ENCODE peak calls at places on chromosomes 7 and 10, in ten cellular contexts. R, S, M, C, X, L, H, Q, A and F are unnamed samples.

GRCh38 chr10:82551501-82551900 is 676.5 kb downstream of the NRG3 start:
- DNase-seq in R (no peak), S (no peak), M (no peak), C (no peak), X (no peak), L (no peak), H (no peak), Q (no peak), A (no peak), F (no peak)

GRCh38 chr7:107387573-107388219 is 82.2 kb upstream of the GPR22 start:
- DNase-seq in R (no peak), S (no peak), M (no peak), C (no peak), X (peak; percentile 90), L (no peak), H (no peak), Q (no peak), A (no peak), F (no peak)

GRCh38 chr10:120887482-120887881 is 36.3 kb downstream of the WDR11 start:
- DNase-seq in R (no peak), S (no peak), M (no peak), C (no peak), X (no peak), L (no peak), H (no peak), Q (no peak), A (no peak), F (no peak)

GRCh38 chr10:63266337-63267327 is 133.5 kb downstream of the NRBF2 start:
- DNase-seq in R (no peak), S (no peak), M (no peak), C (no peak), X (no peak), L (no peak), H (no peak), Q (no peak), A (no peak), F (no peak)

GRCh38 chr7:12557282-12557681 is 13.2 kb upstream of the SCIN start:
- DNase-seq in R (no peak), S (no peak), M (no peak), C (no peak), X (no peak), L (no peak), H (no peak), Q (no peak), A (no peak), F (no peak)

GRCh38 chr7:156129589-156129988 is 317.3 kb upstream of the SHH start:
- DNase-seq in R (no peak), S (no peak), M (no peak), C (no peak), X (no peak), L (no peak), H (no peak), Q (no peak), A (no peak), F (no peak)

GRCh38 chr10:48554246-48554645 is 50.6 kb downstream of the ARHGAP22 start:
- DNase-seq in R (no peak), S (no peak), M (no peak), C (no peak), X (no peak), L (no peak), H (no peak), Q (no peak), A (no peak), F (no peak)

GRCh38 chr7:92768501-92769360 is 67.6 kb downstream of the CDK6 start:
- DNase-seq in R (no peak), S (no peak), M (peak; percentile 49), C (no peak), X (peak; percentile 64), L (no peak), H (no peak), Q (no peak), A (no peak), F (no peak)

GRCh38 chr10:46226232-46226631 is 60.6 kb upstream of the ANTXRL start:
- DNase-seq in R (peak; percentile 5), S (no peak), M (no peak), C (no peak), X (no peak), L (no peak), H (peak; percentile 22), Q (no peak), A (peak; percentile 15), F (peak; percentile 54)

GRCh38 chr10:1061930-1062769 is 6.0 kb downstream of the WDR37 start:
- DNase-seq in R (no peak), S (no peak), M (no peak), C (no peak), X (peak; percentile 54), L (no peak), H (no peak), Q (no peak), A (no peak), F (no peak)
- TF ChIP-seq POLR2A in R (no peak), S (no peak), M (no peak), C (no peak), X (no peak), L (no peak), H (no peak), Q (no peak), A (no peak), F (no peak)

GRCh38 chr7:101924171-101924570 is 106.7 kb downstream of the CUX1 start:
- DNase-seq in R (no peak), S (peak; percentile 83), M (no peak), C (no peak), X (peak; percentile 86), L (no peak), H (peak; percentile 15), Q (no peak), A (no peak), F (peak; percentile 17)

GRCh38 chr7:101922631-101923275 is 105.3 kb downstream of the CUX1 start:
- DNase-seq in R (no peak), S (peak; percentile 65), M (no peak), C (no peak), X (no peak), L (no peak), H (peak; percentile 41), Q (no peak), A (no peak), F (peak; percentile 54)

GRCh38 chr7:101921061-101921460 is 103.6 kb downstream of the CUX1 start:
- DNase-seq in R (no peak), S (peak; percentile 36), M (no peak), C (no peak), X (no peak), L (no peak), H (peak; percentile 33), Q (no peak), A (no peak), F (peak; percentile 59)

GRCh38 chr7:101926265-101926664 is 108.8 kb downstream of the CUX1 start:
- DNase-seq in R (no peak), S (peak; percentile 20), M (no peak), C (no peak), X (no peak), L (no peak), H (peak; percentile 6), Q (no peak), A (no peak), F (peak; percentile 11)

DNA sequence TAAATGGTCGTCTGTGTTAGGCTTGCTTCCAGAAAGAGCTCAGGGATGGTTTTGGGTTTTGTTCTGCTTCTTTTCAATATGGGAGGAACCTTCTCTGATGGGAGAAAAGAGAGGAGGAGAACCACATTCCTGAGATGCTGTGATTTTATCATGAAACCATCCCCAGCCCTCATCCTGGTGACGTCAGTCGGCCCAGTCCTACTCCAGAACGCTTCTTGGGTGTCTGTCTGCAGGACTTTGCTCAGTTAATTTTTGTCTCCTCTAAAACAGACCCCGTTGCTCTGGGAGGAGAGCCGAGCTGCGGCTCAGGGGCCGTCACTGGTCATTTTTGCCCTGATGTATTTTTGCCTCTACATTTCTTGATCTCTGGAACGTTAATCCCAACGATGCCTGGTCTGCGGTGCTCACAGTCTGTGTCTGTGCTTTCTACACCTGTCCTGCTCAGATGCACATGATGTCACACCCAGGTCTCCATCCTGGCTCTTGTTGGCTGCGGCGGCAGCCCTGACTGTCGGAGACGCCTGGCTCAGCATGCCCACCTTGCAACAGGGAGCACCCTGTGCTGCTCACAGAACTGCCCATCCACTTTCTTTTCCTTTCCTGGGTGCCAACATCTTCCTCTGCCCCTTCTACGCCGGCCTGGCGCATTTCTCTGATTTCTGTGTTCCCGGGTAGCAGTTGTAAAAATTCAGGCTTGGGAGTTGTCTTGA is 106.0 kb downstream of the CUX1 start:
- DNase-seq in R (no peak), S (peak; percentile 65), M (no peak), C (no peak), X (peak; percentile 55), L (no peak), H (peak; percentile 37), Q (no peak), A (no peak), F (peak; percentile 43)
- H3K36me3 ChIP-seq in R (no peaks in the 10 kb centered on the region), S (no peaks in the 10 kb centered on the region), M (peaks cover 4% of the 10 kb centered on the region), C (no peaks in the 10 kb centered on the region), X (peaks cover 11% of the 10 kb centered on the region), L (peaks cover 13% of the 10 kb centered on the region), H (no peaks in the 10 kb centered on the region), Q (no peaks in the 10 kb centered on the region), A (no peaks in the 10 kb centered on the region), F (peaks cover 5% of the 10 kb centered on the region)

GRCh38 chr7:141702892-141703291 is 926 bp upstream of the DENND11 start:
- DNase-seq in R (no peak), S (no peak), M (no peak), C (no peak), X (no peak), L (no peak), H (no peak), Q (no peak), A (no peak), F (no peak)

GRCh38 chr7:141700291-141700847 is 1.6 kb downstream of the DENND11 start:
- DNase-seq in R (no peak), S (no peak), M (no peak), C (no peak), X (no peak), L (no peak), H (no peak), Q (no peak), A (no peak), F (no peak)

GRCh38 chr7:141700848-141701371 is 1.1 kb downstream of the DENND11 start:
- DNase-seq in R (no peak), S (no peak), M (no peak), C (no peak), X (no peak), L (no peak), H (no peak), Q (no peak), A (no peak), F (peak; percentile 81)

GRCh38 chr7:141702047-141702567 is at the start of gene DENND11:
- DNase-seq in R (peak; percentile 61), S (no peak), M (no peak), C (peak; percentile 56), X (peak; percentile 11), L (peak; percentile 40), H (peak; percentile 75), Q (no peak), A (peak; percentile 63), F (peak; percentile 89)

GRCh38 chr7:141701489-141702046 is 398 bp downstream of the DENND11 start:
- DNase-seq in R (peak; percentile 45), S (peak; percentile 70), M (peak; percentile 20), C (peak; percentile 57), X (no peak), L (peak; percentile 40), H (peak; percentile 62), Q (no peak), A (peak; percentile 51), F (peak; percentile 93)
- TF ChIP-seq POLR2A in R (peak; percentile 40), S (no peak), M (peak; percentile 74), C (no peak), X (no peak), L (no peak), H (no peak), Q (no peak), A (no peak), F (no peak)

DNA sequence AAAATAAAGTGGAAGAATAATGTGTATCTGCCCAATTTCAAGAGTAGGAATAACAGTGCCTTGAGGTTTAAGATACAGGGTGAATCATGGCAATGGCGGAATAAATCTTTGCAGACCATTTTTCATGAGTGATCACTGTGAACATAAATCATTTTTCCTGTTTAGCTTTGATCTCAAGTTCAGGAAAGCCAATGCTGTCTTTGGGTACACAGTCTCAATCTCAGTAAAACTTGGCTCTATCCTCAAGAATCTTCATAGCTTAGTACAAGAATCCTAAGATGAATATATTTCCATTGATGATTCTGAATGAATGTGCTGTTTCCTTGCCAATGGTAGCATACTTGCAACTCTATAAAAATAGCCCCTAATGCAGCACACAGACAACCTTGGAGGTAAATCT is 6.8 kb downstream of the NAMPT start:
- DNase-seq in R (no peak), S (no peak), M (no peak), C (no peak), X (no peak), L (no peak), H (no peak), Q (no peak), A (no peak), F (no peak)
- H3K36me3 ChIP-seq in R (no peaks in the 10 kb centered on the region), S (peaks cover 3% of the 10 kb centered on the region), M (no peaks in the 10 kb centered on the region), C (no peaks in the 10 kb centered on the region), X (peaks cover 19% of the 10 kb centered on the region), L (peaks cover 56% of the 10 kb centered on the region), H (no peaks in the 10 kb centered on the region), Q (peaks cover 17% of the 10 kb centered on the region), A (peaks cover 15% of the 10 kb centered on the region), F (no peaks in the 10 kb centered on the region)